ENCODE peak calls at places on chromosomes 4 and X, in nine cellular contexts. One of them, this sample, is unnamed.

GRCh38 chrX:18548996-18549395 is 122.9 kb downstream of the RS1 start:
- DNase-seq in neural progenitor cell: no peak
- DNase-seq in OCI-LY7: no peak
- DNase-seq in hepatocyte: no peak
- DNase-seq in GM23248: peak
- DNase-seq in GM23338: no peak
- DNase-seq in HCT116: no peak
- DNase-seq in MM.1S: no peak
- DNase-seq in SK-N-SH: no peak
- DNase-seq in this sample: peak

GRCh38 chr4:56907489-56908205 is at the start of gene REST:
- DNase-seq in neural progenitor cell: peak
- DNase-seq in OCI-LY7: peak
- DNase-seq in hepatocyte: peak
- DNase-seq in GM23248: peak
- DNase-seq in GM23338: peak
- DNase-seq in HCT116: no peak
- DNase-seq in MM.1S: peak
- DNase-seq in SK-N-SH: peak
- DNase-seq in this sample: peak

GRCh38 chr4:145266881-145267280 is 86.5 kb upstream of the OTUD4 start:
- DNase-seq in neural progenitor cell: no peak
- DNase-seq in OCI-LY7: no peak
- DNase-seq in hepatocyte: no peak
- DNase-seq in GM23248: no peak
- DNase-seq in GM23338: no peak
- DNase-seq in HCT116: no peak
- DNase-seq in MM.1S: no peak
- DNase-seq in SK-N-SH: no peak
- DNase-seq in this sample: no peak

GRCh38 chr4:183658362-183659028 is 490 bp downstream of the RWDD4 start:
- DNase-seq in neural progenitor cell: peak
- DNase-seq in OCI-LY7: peak
- DNase-seq in hepatocyte: peak
- DNase-seq in GM23248: peak
- DNase-seq in GM23338: peak
- DNase-seq in HCT116: no peak
- DNase-seq in MM.1S: no peak
- DNase-seq in SK-N-SH: peak
- DNase-seq in this sample: peak

GRCh38 chr4:16626945-16627344 is 271.5 kb downstream of the LDB2 start:
- DNase-seq in neural progenitor cell: no peak
- DNase-seq in OCI-LY7: no peak
- DNase-seq in hepatocyte: peak
- DNase-seq in GM23248: peak
- DNase-seq in GM23338: no peak
- DNase-seq in HCT116: no peak
- DNase-seq in MM.1S: no peak
- DNase-seq in SK-N-SH: no peak
- DNase-seq in this sample: peak

GRCh38 chr4:5435201-5435600 is 273.2 kb downstream of the EVC2 start:
- DNase-seq in neural progenitor cell: peak
- DNase-seq in OCI-LY7: no peak
- DNase-seq in hepatocyte: no peak
- DNase-seq in GM23248: no peak
- DNase-seq in GM23338: peak
- DNase-seq in HCT116: no peak
- DNase-seq in MM.1S: no peak
- DNase-seq in SK-N-SH: no peak
- DNase-seq in this sample: no peak

GRCh38 chr4:113539408-113539807 is 222.1 kb downstream of the CAMK2D start:
- DNase-seq in neural progenitor cell: no peak
- DNase-seq in OCI-LY7: no peak
- DNase-seq in hepatocyte: no peak
- DNase-seq in GM23248: peak
- DNase-seq in GM23338: no peak
- DNase-seq in HCT116: peak
- DNase-seq in MM.1S: no peak
- DNase-seq in SK-N-SH: no peak
- DNase-seq in this sample: peak

GRCh38 chr4:18198653-18199052 is 177.1 kb upstream of the LCORL start:
- DNase-seq in neural progenitor cell: peak
- DNase-seq in OCI-LY7: no peak
- DNase-seq in hepatocyte: no peak
- DNase-seq in GM23248: no peak
- DNase-seq in GM23338: no peak
- DNase-seq in HCT116: no peak
- DNase-seq in MM.1S: no peak
- DNase-seq in SK-N-SH: no peak
- DNase-seq in this sample: no peak

GRCh38 chr4:45122406-45122805 is 396.1 kb upstream of the GNPDA2 start:
- DNase-seq in neural progenitor cell: no peak
- DNase-seq in OCI-LY7: no peak
- DNase-seq in hepatocyte: no peak
- DNase-seq in GM23248: no peak
- DNase-seq in GM23338: no peak
- DNase-seq in HCT116: no peak
- DNase-seq in MM.1S: no peak
- DNase-seq in SK-N-SH: no peak
- DNase-seq in this sample: no peak

GRCh38 chrX:17596051-17596450 is 141.2 kb upstream of the SCML1 start:
- DNase-seq in neural progenitor cell: no peak
- DNase-seq in OCI-LY7: no peak
- DNase-seq in hepatocyte: no peak
- DNase-seq in GM23248: no peak
- DNase-seq in GM23338: no peak
- DNase-seq in HCT116: no peak
- DNase-seq in MM.1S: no peak
- DNase-seq in SK-N-SH: no peak
- DNase-seq in this sample: peak

GRCh38 chr4:167826281-167826680 is 266.1 kb upstream of the ANXA10 start:
- DNase-seq in neural progenitor cell: no peak
- DNase-seq in OCI-LY7: no peak
- DNase-seq in hepatocyte: no peak
- DNase-seq in GM23248: no peak
- DNase-seq in GM23338: no peak
- DNase-seq in HCT116: no peak
- DNase-seq in MM.1S: no peak
- DNase-seq in SK-N-SH: no peak
- DNase-seq in this sample: peak

GRCh38 chr4:8051644-8052043 is 107.0 kb downstream of the ABLIM2 start:
- DNase-seq in neural progenitor cell: no peak
- DNase-seq in OCI-LY7: no peak
- DNase-seq in hepatocyte: no peak
- DNase-seq in GM23248: no peak
- DNase-seq in GM23338: peak
- DNase-seq in HCT116: no peak
- DNase-seq in MM.1S: no peak
- DNase-seq in SK-N-SH: no peak
- DNase-seq in this sample: no peak

GRCh38 chrX:53695901-53696300 is 9.4 kb upstream of the HUWE1 start:
- DNase-seq in neural progenitor cell: peak
- DNase-seq in OCI-LY7: no peak
- DNase-seq in hepatocyte: no peak
- DNase-seq in GM23248: no peak
- DNase-seq in GM23338: no peak
- DNase-seq in HCT116: no peak
- DNase-seq in MM.1S: no peak
- DNase-seq in SK-N-SH: no peak
- DNase-seq in this sample: no peak

GRCh38 chr4:128286474-128287158 is 997 bp downstream of the PGRMC2 start:
- DNase-seq in neural progenitor cell: peak
- DNase-seq in OCI-LY7: peak
- DNase-seq in hepatocyte: peak
- DNase-seq in GM23248: peak
- DNase-seq in GM23338: peak
- DNase-seq in HCT116: peak
- DNase-seq in MM.1S: peak
- DNase-seq in SK-N-SH: peak
- DNase-seq in this sample: peak
- H2AFZ ChIP-seq in neural progenitor cell: no peak
- H2AFZ ChIP-seq in OCI-LY7: peak
- H2AFZ ChIP-seq in hepatocyte: peak
- H2AFZ ChIP-seq in GM23248: peak
- H2AFZ ChIP-seq in GM23338: peak
- H2AFZ ChIP-seq in HCT116: no peak
- H2AFZ ChIP-seq in MM.1S: peak
- H2AFZ ChIP-seq in SK-N-SH: peak
- H2AFZ ChIP-seq in this sample: peak

GRCh38 chr4:104969394-104970066 is 177.1 kb upstream of the TET2 start:
- DNase-seq in neural progenitor cell: no peak
- DNase-seq in OCI-LY7: no peak
- DNase-seq in hepatocyte: no peak
- DNase-seq in GM23248: no peak
- DNase-seq in GM23338: no peak
- DNase-seq in HCT116: no peak
- DNase-seq in MM.1S: no peak
- DNase-seq in SK-N-SH: no peak
- DNase-seq in this sample: no peak

GRCh38 chr4:104964387-104965175 is 182.1 kb upstream of the TET2 start:
- DNase-seq in neural progenitor cell: no peak
- DNase-seq in OCI-LY7: no peak
- DNase-seq in hepatocyte: no peak
- DNase-seq in GM23248: no peak
- DNase-seq in GM23338: no peak
- DNase-seq in HCT116: no peak
- DNase-seq in MM.1S: peak
- DNase-seq in SK-N-SH: no peak
- DNase-seq in this sample: no peak

GRCh38 chr4:104967034-104967401 is 179.7 kb upstream of the TET2 start:
- DNase-seq in neural progenitor cell: no peak
- DNase-seq in OCI-LY7: no peak
- DNase-seq in hepatocyte: peak
- DNase-seq in GM23248: no peak
- DNase-seq in GM23338: no peak
- DNase-seq in HCT116: no peak
- DNase-seq in MM.1S: no peak
- DNase-seq in SK-N-SH: no peak
- DNase-seq in this sample: peak

GRCh38 chr4:104971458-104971857 is 175.2 kb upstream of the TET2 start:
- DNase-seq in neural progenitor cell: no peak
- DNase-seq in OCI-LY7: no peak
- DNase-seq in hepatocyte: no peak
- DNase-seq in GM23248: no peak
- DNase-seq in GM23338: no peak
- DNase-seq in HCT116: no peak
- DNase-seq in MM.1S: no peak
- DNase-seq in SK-N-SH: no peak
- DNase-seq in this sample: peak

GRCh38 chr4:104966349-104967033 is 180.2 kb upstream of the TET2 start:
- DNase-seq in neural progenitor cell: no peak
- DNase-seq in OCI-LY7: no peak
- DNase-seq in hepatocyte: peak
- DNase-seq in GM23248: no peak
- DNase-seq in GM23338: peak
- DNase-seq in HCT116: no peak
- DNase-seq in MM.1S: peak
- DNase-seq in SK-N-SH: no peak
- DNase-seq in this sample: peak
- H3K27ac ChIP-seq in neural progenitor cell: no peak
- H3K27ac ChIP-seq in OCI-LY7: no peak
- H3K27ac ChIP-seq in hepatocyte: peak
- H3K27ac ChIP-seq in GM23248: no peak
- H3K27ac ChIP-seq in GM23338: no peak
- H3K27ac ChIP-seq in HCT116: no peak
- H3K27ac ChIP-seq in MM.1S: no peak
- H3K27ac ChIP-seq in SK-N-SH: no peak
- H3K27ac ChIP-seq in this sample: peak

DNA sequence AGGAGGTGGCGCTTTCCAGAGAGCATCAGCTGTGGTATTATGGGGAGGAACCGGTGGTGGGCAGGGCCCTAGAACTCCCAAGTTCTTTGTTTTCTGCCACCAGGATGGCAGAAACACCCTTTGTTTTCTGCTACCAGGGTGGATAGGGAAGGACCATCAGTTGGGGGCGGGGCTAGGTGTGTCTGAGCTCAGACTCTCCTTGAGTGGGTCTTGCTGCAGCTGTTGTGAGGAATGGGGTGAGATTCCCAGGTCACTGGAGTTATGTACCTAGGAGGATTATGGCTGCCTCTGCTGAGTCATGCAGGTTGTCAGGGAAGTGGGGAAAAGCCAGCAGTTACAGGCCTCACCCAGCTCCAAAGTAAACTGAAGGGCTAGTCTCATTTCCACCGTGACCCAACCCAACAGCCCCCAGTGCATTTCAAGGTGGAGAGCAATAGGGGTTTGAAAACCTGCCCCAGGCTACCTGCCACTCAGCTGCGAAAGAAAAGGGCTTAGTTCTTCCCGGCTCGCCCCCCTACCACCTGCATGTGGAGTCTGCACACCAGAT is 167.8 kb upstream of the FAM241A start:
- DNase-seq in neural progenitor cell: no peak
- DNase-seq in OCI-LY7: no peak
- DNase-seq in hepatocyte: no peak
- DNase-seq in GM23248: no peak
- DNase-seq in GM23338: no peak
- DNase-seq in HCT116: no peak
- DNase-seq in MM.1S: no peak
- DNase-seq in SK-N-SH: no peak
- DNase-seq in this sample: no peak
- TF ChIP-seq EZH2phosphoT487 in neural progenitor cell: no peak
- TF ChIP-seq EZH2phosphoT487 in OCI-LY7: no peak
- TF ChIP-seq EZH2phosphoT487 in hepatocyte: no peak
- TF ChIP-seq EZH2phosphoT487 in GM23248: no peak
- TF ChIP-seq EZH2phosphoT487 in GM23338: no peak
- TF ChIP-seq EZH2phosphoT487 in HCT116: no peak
- TF ChIP-seq EZH2phosphoT487 in MM.1S: no peak
- TF ChIP-seq EZH2phosphoT487 in SK-N-SH: no peak
- TF ChIP-seq EZH2phosphoT487 in this sample: no peak

GRCh38 chr4:151676301-151676700 is 84.5 kb downstream of the GATB start:
- DNase-seq in neural progenitor cell: no peak
- DNase-seq in OCI-LY7: no peak
- DNase-seq in hepatocyte: no peak
- DNase-seq in GM23248: peak
- DNase-seq in GM23338: no peak
- DNase-seq in HCT116: peak
- DNase-seq in MM.1S: no peak
- DNase-seq in SK-N-SH: no peak
- DNase-seq in this sample: peak

GRCh38 chr4:151672996-151673395 is 87.8 kb downstream of the GATB start:
- DNase-seq in neural progenitor cell: no peak
- DNase-seq in OCI-LY7: no peak
- DNase-seq in hepatocyte: no peak
- DNase-seq in GM23248: no peak
- DNase-seq in GM23338: no peak
- DNase-seq in HCT116: no peak
- DNase-seq in MM.1S: no peak
- DNase-seq in SK-N-SH: no peak
- DNase-seq in this sample: no peak

GRCh38 chr4:151673913-151674520 is 86.8 kb downstream of the GATB start:
- DNase-seq in neural progenitor cell: no peak
- DNase-seq in OCI-LY7: no peak
- DNase-seq in hepatocyte: no peak
- DNase-seq in GM23248: no peak
- DNase-seq in GM23338: no peak
- DNase-seq in HCT116: no peak
- DNase-seq in MM.1S: no peak
- DNase-seq in SK-N-SH: peak
- DNase-seq in this sample: no peak

GRCh38 chr4:151675366-151676060 is 85.3 kb downstream of the GATB start:
- DNase-seq in neural progenitor cell: peak
- DNase-seq in OCI-LY7: no peak
- DNase-seq in hepatocyte: no peak
- DNase-seq in GM23248: peak
- DNase-seq in GM23338: no peak
- DNase-seq in HCT116: no peak
- DNase-seq in MM.1S: no peak
- DNase-seq in SK-N-SH: peak
- DNase-seq in this sample: no peak

GRCh38 chr4:151674804-151675290 is 86.0 kb downstream of the GATB start:
- DNase-seq in neural progenitor cell: peak
- DNase-seq in OCI-LY7: no peak
- DNase-seq in hepatocyte: peak
- DNase-seq in GM23248: peak
- DNase-seq in GM23338: peak
- DNase-seq in HCT116: no peak
- DNase-seq in MM.1S: no peak
- DNase-seq in SK-N-SH: peak
- DNase-seq in this sample: no peak
- H2AFZ ChIP-seq in neural progenitor cell: peak
- H2AFZ ChIP-seq in OCI-LY7: no peak
- H2AFZ ChIP-seq in hepatocyte: peak
- H2AFZ ChIP-seq in GM23248: no peak
- H2AFZ ChIP-seq in GM23338: no peak
- H2AFZ ChIP-seq in HCT116: no peak
- H2AFZ ChIP-seq in MM.1S: no peak
- H2AFZ ChIP-seq in SK-N-SH: no peak
- H2AFZ ChIP-seq in this sample: no peak